ENCODE peak calls at places on chromosomes 6 and 20, in four cellular contexts. F is left ventricle myocardium inferior, S is OCI-LY7, L is neural crest cell. P is an unnamed sample.

GRCh38 chr6:111552241-111552744 is 53.4 kb downstream of the TRAF3IP2 start:
- DNase-seq in L (no peak), S (no peak), F (peak), P (no peak)

GRCh38 chr6:53532942-53533341 is 12.0 kb downstream of the GCLC start:
- DNase-seq in F (no peak), L (no peak), S (no peak), P (no peak)

GRCh38 chr6:117237561-117237960 is 27.8 kb upstream of the VGLL2 start:
- DNase-seq in S (no peak), F (no peak), L (no peak), P (no peak)

GRCh38 chr6:44514085-44514484 is 126.6 kb downstream of the CDC5L start:
- DNase-seq in L (no peak), F (no peak), S (no peak), P (no peak)

GRCh38 chr20:14838663-14839650 is 501.5 kb upstream of the FLRT3 start:
- DNase-seq in S (no peak), F (no peak), L (no peak), P (no peak)

GRCh38 chr6:14037402-14038277 is 79.9 kb upstream of the CD83 start:
- DNase-seq in S (no peak), F (no peak), L (no peak), P (no peak)

GRCh38 chr6:22363166-22363965 is 66.5 kb upstream of the PRL start:
- DNase-seq in L (no peak), F (no peak), S (no peak), P (no peak)

GRCh38 chr20:4091332-4092135 is 76.2 kb upstream of the RNF24 start:
- DNase-seq in S (peak), F (peak), L (peak), P (peak)

GRCh38 chr20:5825136-5825719 is 75.0 kb downstream of the SHLD1 start:
- DNase-seq in L (no peak), S (no peak), F (no peak), P (no peak)

GRCh38 chr6:45930419-45931059 is 85.1 kb downstream of the CLIC5 start:
- DNase-seq in S (peak), F (peak), L (peak), P (peak)

GRCh38 chr6:122712093-122712863 is 67.2 kb upstream of the FABP7 start:
- DNase-seq in L (no peak), S (no peak), F (no peak), P (no peak)

GRCh38 chr6:166389119-166389518 is 6.4 kb upstream of the MPC1 start:
- DNase-seq in S (no peak), F (no peak), L (no peak), P (no peak)

GRCh38 chr6:150018846-150019580 is 6.3 kb downstream of the RAET1L start:
- DNase-seq in F (no peak), L (no peak), S (no peak), P (no peak)

GRCh38 chr20:32522775-32523612 is 62.1 kb downstream of the NOL4L start:
- DNase-seq in L (no peak), S (no peak), F (no peak), P (no peak)

GRCh38 chr20:1892122-1892385 is 3.2 kb upstream of the SIRPA start:
- DNase-seq in S (no peak), F (no peak), L (no peak), P (no peak)

GRCh38 chr6:37856285-37856684 is 36.8 kb downstream of the ZFAND3 start:
- DNase-seq in F (no peak), S (no peak), L (no peak), P (no peak)

GRCh38 chr6:166516256-166516655 is 70.2 kb downstream of the RAMACL start:
- DNase-seq in F (no peak), S (no peak), L (no peak), P (no peak)

GRCh38 chr20:46213946-46214830 is 94.1 kb downstream of the CDH22 start:
- DNase-seq in S (no peak), L (no peak), F (no peak), P (no peak)

GRCh38 chr6:136604928-136605485 is 54.8 kb upstream of the MAP7 start:
- DNase-seq in L (no peak), S (no peak), F (no peak), P (no peak)

GRCh38 chr6:73739097-73739496 is 43.1 kb downstream of the CD109 start:
- DNase-seq in F (no peak), L (no peak), S (peak), P (peak)

GRCh38 chr6:136550330-136551071 is at the start of gene MAP7:
- DNase-seq in F (peak), L (peak), S (no peak), P (peak)

GRCh38 chr6:112571886-112572285 is 224.8 kb downstream of the RFPL4B start:
- DNase-seq in L (no peak), F (no peak), S (no peak), P (no peak)

GRCh38 chr20:57620999-57621398 is 773 bp upstream of the ZBP1 start:
- DNase-seq in F (no peak), L (no peak), S (peak), P (no peak)

GRCh38 chr6:51536728-51537127 is 550.7 kb downstream of the PKHD1 start:
- DNase-seq in F (no peak), L (no peak), S (no peak), P (no peak)

GRCh38 chr6:151497935-151498726 is 4.3 kb downstream of the CCDC170 start:
- DNase-seq in F (no peak), L (no peak), S (no peak), P (no peak)

GRCh38 chr6:107491791-107492674 is 2.1 kb downstream of the SOBP start:
- DNase-seq in F (peak), S (no peak), L (no peak), P (no peak)

GRCh38 chr6:5214570-5215052 is 46.1 kb downstream of the LYRM4 start:
- DNase-seq in S (peak), F (peak), L (peak), P (no peak)

GRCh38 chr20:60632420-60633262 is 619.4 kb upstream of the CDH4 start:
- DNase-seq in S (no peak), L (no peak), F (no peak), P (no peak)

GRCh38 chr6:166411721-166412151 is 29.0 kb upstream of the MPC1 start:
- DNase-seq in S (no peak), F (no peak), L (no peak), P (no peak)

GRCh38 chr20:965956-966355 is 36.2 kb downstream of the RSPO4 start:
- DNase-seq in L (no peak), S (no peak), F (no peak), P (no peak)

GRCh38 chr6:90811596-90812226 is 224.8 kb upstream of the MAP3K7 start:
- DNase-seq in S (no peak), L (no peak), F (no peak), P (no peak)

GRCh38 chr6:10505529-10505928 is 15.6 kb upstream of the GCNT2 start:
- DNase-seq in S (no peak), F (no peak), L (no peak), P (no peak)

GRCh38 chr6:39530201-39530759 is 194.9 kb downstream of the KIF6 start:
- DNase-seq in L (no peak), F (no peak), S (no peak), P (peak)

GRCh38 chr20:63011798-63012197 is 5.0 kb upstream of the BHLHE23 start:
- DNase-seq in L (no peak), S (no peak), F (no peak), P (no peak)

GRCh38 chr6:100062621-100063020 is 68.6 kb upstream of the MCHR2 start:
- DNase-seq in S (no peak), F (no peak), L (no peak), P (no peak)

GRCh38 chr6:75210885-75211739 is 5.3 kb upstream of the COL12A1 start:
- DNase-seq in F (no peak), S (peak), L (peak), P (peak)

GRCh38 chr20:36784900-36785299 is 11.3 kb upstream of the DSN1 start:
- DNase-seq in L (no peak), S (no peak), F (peak), P (no peak)

GRCh38 chr6:15531973-15532372 is 130.9 kb downstream of the DTNBP1 start:
- DNase-seq in L (no peak), S (no peak), F (no peak), P (no peak)

GRCh38 chr6:38233161-38233791 is 406.5 kb downstream of the BTBD9 start:
- DNase-seq in S (no peak), F (no peak), L (no peak), P (no peak)

GRCh38 chr6:137917518-137917917 is 50.5 kb downstream of the TNFAIP3 start:
- DNase-seq in S (no peak), F (no peak), L (no peak), P (no peak)

GRCh38 chr6:137921823-137922222 is 54.8 kb downstream of the TNFAIP3 start:
- DNase-seq in L (no peak), S (no peak), F (no peak), P (no peak)

GRCh38 chr6:137920331-137920730 is 53.3 kb downstream of the TNFAIP3 start:
- DNase-seq in S (no peak), L (no peak), F (no peak), P (no peak)

GRCh38 chr6:137919837-137920304 is 52.8 kb downstream of the TNFAIP3 start:
- DNase-seq in S (no peak), L (no peak), F (no peak), P (no peak)

DNA sequence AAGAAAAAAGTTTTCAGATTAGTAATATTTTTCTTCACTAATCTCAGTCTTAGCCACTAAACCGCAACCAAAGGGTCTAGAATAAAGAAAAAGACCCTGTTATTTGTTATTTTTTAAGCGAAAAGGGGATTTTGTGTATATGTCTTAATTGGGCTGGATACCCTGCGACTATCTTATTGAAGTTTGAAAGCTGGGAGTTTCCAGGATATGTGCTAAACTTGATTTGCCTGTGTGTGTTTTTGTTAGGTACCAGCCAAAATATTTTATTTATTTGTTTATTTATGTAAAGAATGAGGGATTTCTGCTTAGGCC is 52.4 kb downstream of the TNFAIP3 start:
- DNase-seq in F (no peak), S (no peak), L (no peak), P (no peak)
- TF ChIP-seq CTCF in F (no peak), S (no peak), L (no peak), P (no peak)

GRCh38 chr20:19662638-19662995 is 95.4 kb upstream of the RIN2 start:
- DNase-seq in L (no peak), F (no peak), S (no peak), P (no peak)
- TF ChIP-seq CTCF in L (no peak), F (no peak), S (no peak), P (no peak)

DNA sequence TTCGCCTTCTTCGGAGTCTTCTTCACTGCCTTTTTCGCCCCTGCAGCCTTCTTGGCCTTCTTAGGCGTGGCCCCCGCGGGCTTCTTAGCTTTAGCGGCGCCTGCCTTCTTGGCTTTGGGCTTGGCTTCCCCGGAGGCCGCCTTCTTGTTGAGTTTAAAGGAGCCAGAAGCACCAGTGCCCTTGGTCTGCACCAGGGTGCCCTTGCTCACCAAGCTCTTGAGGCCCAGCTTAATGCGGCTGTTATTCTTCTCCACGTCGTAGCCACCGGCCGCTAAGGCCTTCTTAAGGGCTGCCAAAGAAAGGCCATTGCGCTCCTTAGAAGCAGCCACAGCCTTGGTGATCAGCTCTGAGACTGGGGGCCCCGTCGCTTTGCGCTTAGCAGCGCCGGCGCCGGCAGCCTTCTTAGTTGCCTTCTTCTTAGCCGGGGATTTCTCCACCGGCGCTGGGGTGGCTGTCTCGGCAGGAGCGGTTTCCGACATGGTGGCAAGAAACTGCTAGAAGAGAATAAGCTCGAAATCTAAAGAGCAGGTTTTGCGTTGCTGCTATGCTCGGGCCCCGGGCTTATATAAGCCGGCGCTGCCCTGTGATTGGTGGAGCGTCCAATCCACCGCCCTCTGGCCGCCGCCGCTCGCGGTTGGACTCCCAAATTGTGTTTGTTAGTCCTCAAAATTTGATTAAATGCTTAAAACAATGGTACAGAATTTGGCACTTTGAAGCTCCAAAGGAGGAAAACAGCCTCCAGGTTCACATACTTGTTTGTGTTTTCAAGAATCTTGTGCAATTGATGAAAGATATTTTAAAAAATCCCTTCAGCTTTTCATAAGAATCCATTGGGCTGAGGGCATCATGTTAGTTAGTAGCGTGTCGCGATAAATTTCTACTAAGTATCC is 44.9 kb downstream of the OR2B2 start:
- DNase-seq in S (peak), L (peak), F (peak), P (peak)
- TF ChIP-seq CTCF in S (no peak), L (no peak), F (no peak), P (no peak)

DNA sequence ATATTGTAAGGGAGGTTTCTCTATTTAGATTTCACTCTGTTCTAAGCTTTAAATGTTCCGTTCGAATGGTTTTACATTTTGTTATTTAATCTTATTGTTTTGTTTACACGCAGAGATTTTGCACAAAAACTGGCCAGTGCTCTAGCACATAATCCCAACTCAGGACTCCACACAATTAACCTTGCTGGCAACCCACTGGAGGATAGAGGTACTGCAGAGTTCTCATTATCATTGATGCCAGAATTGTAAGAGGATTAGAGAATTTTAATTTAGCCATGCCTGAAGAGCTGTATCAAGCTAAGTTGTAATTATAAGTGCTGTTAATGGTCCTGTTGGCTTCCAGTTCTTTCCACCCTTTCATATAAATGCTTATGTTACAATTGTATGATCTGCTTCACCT is 179.7 kb upstream of the SCGN start:
- DNase-seq in F (no peak), L (no peak), S (no peak), P (no peak)
- TF ChIP-seq CTCF in F (peak), L (peak), S (peak), P (no peak)

DNA sequence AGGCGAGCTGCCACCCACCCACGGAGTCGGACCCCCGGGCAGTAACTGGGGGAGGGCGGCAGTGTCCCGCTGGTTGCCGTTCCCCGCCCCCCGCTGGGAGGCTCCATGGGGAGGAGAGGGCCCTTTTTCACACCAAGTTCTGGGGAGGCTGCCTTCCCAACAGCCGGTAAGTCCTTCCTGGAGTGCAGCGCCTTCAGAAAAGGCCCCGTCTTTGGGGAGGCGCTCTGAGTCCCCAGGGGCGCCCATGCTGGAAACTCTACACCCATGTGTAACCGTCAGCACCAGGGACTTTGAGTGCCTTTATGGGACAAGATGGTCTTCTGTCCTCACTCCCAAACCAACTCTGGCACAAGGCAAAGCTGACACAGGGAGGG is 435 bp upstream of the SOX18 start:
- DNase-seq in L (no peak), S (no peak), F (peak), P (no peak)
- TF ChIP-seq CTCF in L (no peak), S (no peak), F (no peak), P (no peak)

GRCh38 chr6:156953478-156954146 is 176.4 kb downstream of the ARID1B start:
- DNase-seq in S (peak), F (no peak), L (peak), P (peak)
- TF ChIP-seq CTCF in S (no peak), F (peak), L (peak), P (no peak)

GRCh38 chr20:44247676-44248419 is 740 bp downstream of the GDAP1L1 start:
- DNase-seq in S (no peak), L (peak), F (peak), P (peak)
- TF ChIP-seq CTCF in S (peak), L (peak), F (peak), P (no peak)

DNA sequence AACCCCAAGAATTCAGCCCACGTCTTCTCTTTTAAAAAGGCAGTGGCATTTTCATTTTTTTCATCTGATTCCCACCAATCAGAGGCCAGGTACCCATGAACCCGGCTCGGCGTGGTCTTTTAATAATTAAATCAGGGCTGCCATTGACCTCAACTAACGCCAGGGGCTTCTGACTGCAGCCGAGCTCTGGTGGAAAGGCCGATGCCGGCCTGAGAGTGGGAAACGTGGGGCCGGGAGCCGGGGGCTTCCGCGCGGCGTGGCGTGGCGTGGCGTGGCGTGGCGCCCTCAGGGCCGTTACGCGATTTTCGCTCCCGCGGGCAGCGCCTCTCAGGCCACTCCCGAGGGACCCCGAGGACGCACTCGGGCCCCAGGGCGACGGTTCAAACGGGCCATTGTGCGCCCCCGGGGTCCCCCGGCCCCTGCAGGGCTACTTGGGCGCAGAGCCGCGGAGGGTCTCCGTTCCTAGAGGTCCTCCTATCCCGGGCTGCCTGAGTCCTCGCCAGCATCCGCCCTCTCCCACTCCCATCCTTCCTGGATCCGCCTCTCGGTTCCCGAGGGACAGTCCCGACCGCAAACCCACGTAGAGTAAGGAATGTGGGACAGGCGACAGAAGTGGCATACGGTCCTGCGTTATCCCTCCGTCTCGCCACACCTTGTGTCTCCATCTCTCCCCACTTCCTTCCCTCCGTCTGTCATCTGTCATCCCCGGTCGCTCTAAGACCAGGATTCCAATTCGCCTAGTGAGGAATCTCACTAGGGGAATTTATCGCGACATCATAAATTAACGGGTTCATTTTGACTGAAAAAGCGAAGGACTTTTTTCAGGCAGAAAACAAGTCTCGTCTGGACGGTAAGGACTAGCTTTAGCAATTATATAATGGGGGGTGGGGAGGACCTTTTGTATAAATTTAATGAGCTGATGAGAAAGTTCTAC is 876 bp upstream of the TBPL1 start:
- DNase-seq in F (peak), L (peak), S (peak), P (peak)
- TF ChIP-seq CTCF in F (peak), L (peak), S (peak), P (no peak)

P was measured in GM13976.